ENCODE peak calls at places on chromosomes 4 and X, in eight cellular contexts. U is stimulated activated CD8-positive, alpha-beta memory T cell treated with anti-CD3 and anti-CD28 coated beads, Interleukin-4, amount 100 ng/mL, for 4 hours; R is hypothalamus; J is natural killer cell treated with Interleukin-12 subunit alpha and Interleukin-12 subunit beta and Interleukin-15 and Interleukin-18, amount 100 ng/mL, for 72 hours; N is naive thymus-derived CD8-positive, alpha-beta T cell; K is OCI-LY7; S is Peyer's patch; Z is AG10803. A is an unnamed sample.

GRCh38 chr4:3466691-3467600 is 3.8 kb downstream of the DOK7 start:
- DNase-seq in K (no peak), Z (no peak), J (no peak), N (no peak), S (no peak), R (no peak), U (no peak), A (no peak)

GRCh38 chrX:38804481-38805293 is 3.4 kb downstream of the MID1IP1 start:
- DNase-seq in N (peak), K (peak), Z (no peak), U (no peak), S (peak), J (no peak), R (peak), A (peak)

GRCh38 chr4:55181606-55182005 is 56.2 kb upstream of the KDR start:
- DNase-seq in J (no peak), U (no peak), R (no peak), Z (no peak), N (no peak), S (no peak), K (no peak), A (no peak)

GRCh38 chr4:155758500-155759371 is at the start of gene GUCY1B1:
- DNase-seq in J (peak), K (no peak), R (peak), U (peak), Z (peak), S (peak), N (peak), A (peak)

GRCh38 chr4:108519911-108520310 is 100.5 kb upstream of the RPL34 start:
- DNase-seq in K (no peak), R (no peak), N (no peak), U (no peak), Z (no peak), S (no peak), J (no peak), A (no peak)

GRCh38 chrX:44935172-44935571 is 62.2 kb downstream of the KDM6A start:
- DNase-seq in R (no peak), J (no peak), S (no peak), U (no peak), Z (no peak), N (no peak), K (no peak), A (no peak)

GRCh38 chr4:41329361-41329760 is 72.6 kb downstream of the UCHL1 start:
- DNase-seq in U (no peak), R (no peak), Z (no peak), N (no peak), J (no peak), K (no peak), S (no peak), A (no peak)

GRCh38 chrX:108558217-108558616 is 118.6 kb downstream of the COL4A5 start:
- DNase-seq in R (no peak), J (no peak), S (no peak), Z (no peak), N (no peak), K (no peak), U (no peak), A (no peak)

GRCh38 chr4:185920171-185920570 is 108.2 kb upstream of the SORBS2 start:
- DNase-seq in Z (no peak), K (no peak), N (no peak), S (no peak), U (no peak), J (no peak), R (no peak), A (no peak)

GRCh38 chr4:36304138-36304681 is 22.8 kb downstream of the DTHD1 start:
- DNase-seq in K (no peak), J (no peak), N (no peak), R (no peak), Z (no peak), S (no peak), U (no peak), A (no peak)

GRCh38 chr4:38663021-38663800 is 788 bp upstream of the KLF3 start:
- DNase-seq in J (peak), R (no peak), N (no peak), K (peak), U (no peak), S (no peak), Z (peak), A (peak)

GRCh38 chr4:82524570-82525152 is 37.1 kb downstream of the TMEM150C start:
- DNase-seq in U (no peak), Z (no peak), S (no peak), J (no peak), R (no peak), N (no peak), K (no peak), A (no peak)

GRCh38 chr4:113467581-113467980 is 294.0 kb downstream of the CAMK2D start:
- DNase-seq in U (no peak), Z (peak), K (no peak), N (no peak), S (no peak), J (no peak), R (no peak), A (no peak)

GRCh38 chr4:142416711-142417275 is 429.3 kb downstream of the INPP4B start:
- DNase-seq in Z (no peak), K (no peak), N (no peak), S (no peak), U (no peak), J (no peak), R (no peak), A (no peak)

GRCh38 chr4:165709526-165709925 is 163.5 kb upstream of the TLL1 start:
- DNase-seq in N (no peak), Z (no peak), K (no peak), R (no peak), J (no peak), U (no peak), S (no peak), A (no peak)

GRCh38 chr4:178205826-178206225 is 763.6 kb upstream of the AGA start:
- DNase-seq in Z (no peak), N (no peak), U (no peak), K (no peak), J (no peak), R (no peak), S (no peak), A (no peak)

GRCh38 chrX:150575415-150575814 is 7.0 kb downstream of the MTM1 start:
- DNase-seq in R (no peak), S (no peak), U (peak), Z (peak), K (no peak), N (peak), J (no peak), A (no peak)

A was measured in GM10248.